ENCODE peak calls at places on chromosomes 7 and 10, in nine cellular contexts. X is KG1; M is M059J; Q is GOT3; U is ELF-1; N is stimulated activated CD8-positive, alpha-beta memory T cell treated with anti-CD3 and anti-CD28 coated beads, Interleukin-12 subunit alpha, Interleukin-12 subunit beta, amount 100 ng/mL, for 1 hour; S is posterior cingulate gyrus; W is NCI-H1048; I is HT1080. J is an unnamed sample.

GRCh38 chr7:90832726-90833125 is 236.6 kb downstream of the CDK14 start:
- DNase-seq in X (no peak), M (no peak), Q (no peak), U (no peak), N (no peak), S (no peak), W (no peak), I (no peak), J (no peak)

GRCh38 chr7:151079199-151079910 is 1.3 kb downstream of the FASTK start:
- DNase-seq in X (no peak), M (no peak), Q (no peak), U (peak), N (no peak), S (no peak), W (no peak), I (no peak), J (no peak)

GRCh38 chr7:113100091-113100723 is 13.6 kb upstream of the GPR85 start:
- DNase-seq in X (no peak), M (peak), Q (no peak), U (no peak), N (no peak), S (no peak), W (no peak), I (no peak), J (no peak)

GRCh38 chr10:119005377-119006043 is 24.0 kb upstream of the NANOS1 start:
- DNase-seq in X (no peak), M (no peak), Q (no peak), U (no peak), N (no peak), S (no peak), W (no peak), I (peak), J (no peak)

GRCh38 chr7:47026733-47027450 is 555.0 kb downstream of the TNS3 start:
- DNase-seq in X (no peak), M (no peak), Q (no peak), U (no peak), N (no peak), S (no peak), W (no peak), I (no peak), J (no peak)

GRCh38 chr7:77536017-77536412 is 1.1 kb upstream of the PTPN12 start:
- DNase-seq in X (no peak), M (no peak), Q (no peak), U (no peak), N (no peak), S (no peak), W (no peak), I (no peak), J (no peak)

GRCh38 chr7:150849204-150849775 is 3.0 kb upstream of the AOC1 start:
- DNase-seq in X (no peak), M (no peak), Q (no peak), U (no peak), N (no peak), S (no peak), W (no peak), I (no peak), J (no peak)

GRCh38 chr10:79123547-79123963 is 54.8 kb downstream of the ZMIZ1 start:
- DNase-seq in X (no peak), M (no peak), Q (no peak), U (no peak), N (no peak), S (no peak), W (no peak), I (no peak), J (no peak)

GRCh38 chr7:1669954-1670893 is at the start of gene ELFN1:
- DNase-seq in X (no peak), M (no peak), Q (no peak), U (peak), N (no peak), S (peak), W (no peak), I (no peak), J (no peak)

GRCh38 chr7:151824285-151824950 is 52.5 kb downstream of the PRKAG2 start:
- DNase-seq in X (no peak), M (no peak), Q (no peak), U (no peak), N (no peak), S (no peak), W (no peak), I (no peak), J (no peak)

GRCh38 chr7:83633516-83633915 is 15.4 kb downstream of the SEMA3E start:
- DNase-seq in X (no peak), M (no peak), Q (no peak), U (no peak), N (no peak), S (no peak), W (no peak), I (no peak), J (no peak)

GRCh38 chr7:108535257-108535656 is 9.3 kb upstream of the PNPLA8 start:
- DNase-seq in X (no peak), M (no peak), Q (no peak), U (no peak), N (no peak), S (no peak), W (no peak), I (no peak), J (no peak)

GRCh38 chr10:3143366-3143765 is 29.2 kb downstream of the PITRM1 start:
- DNase-seq in X (no peak), M (no peak), Q (no peak), U (no peak), N (no peak), S (no peak), W (no peak), I (no peak), J (no peak)